ENCODE peak calls at places on chromosomes 16 and 17, in four cellular contexts. J is HepG2, P is WTC11, B is HEK293T. F is an unnamed sample.

GRCh38 chr17:81207610-81208581 is 14.9 kb downstream of the CEP131 start:
- DNase-seq in J (no peak), P (no peak), B (no peak), F (no peak)

GRCh38 chr17:18921912-18922451 is 30.0 kb upstream of the SLC5A10 start:
- DNase-seq in J (no peak), P (no peak), B (no peak), F (no peak)

GRCh38 chr17:10631048-10631700 is 25.9 kb downstream of the MYH3 start:
- DNase-seq in J (no peak), P (peak; percentile 69), B (peak; percentile 64), F (peak; percentile 48)

GRCh38 chr17:12744298-12744697 is 45.0 kb upstream of the ARHGAP44 start:
- DNase-seq in J (no peak), P (no peak), B (no peak), F (no peak)

GRCh38 chr17:67994827-67995567 is 1.3 kb downstream of the C17orf58 start:
- DNase-seq in J (no peak), P (no peak), B (no peak), F (no peak)

GRCh38 chr17:50150354-50151040 is at the start of gene PPP1R9B:
- DNase-seq in J (no peak), P (no peak), B (no peak), F (no peak)

GRCh38 chr16:86024210-86024609 is 125.2 kb downstream of the IRF8 start:
- DNase-seq in J (no peak), P (no peak), B (no peak), F (no peak)

GRCh38 chr16:2528161-2529060 is 2.8 kb downstream of the CEMP1 start:
- DNase-seq in J (no peak), P (no peak), B (no peak), F (no peak)

GRCh38 chr16:82195917-82196494 is 26.0 kb upstream of the MPHOSPH6 start:
- DNase-seq in J (no peak), P (no peak), B (no peak), F (no peak)

GRCh38 chr17:43769859-43770258 is 8.9 kb downstream of the DUSP3 start:
- DNase-seq in J (no peak), P (no peak), B (no peak), F (no peak)

GRCh38 chr16:59591480-59591879 is 857.4 kb upstream of the GOT2 start:
- DNase-seq in J (no peak), P (no peak), B (no peak), F (no peak)

GRCh38 chr17:82648761-82649474 is 674 bp upstream of the WDR45B start:
- DNase-seq in J (no peak), P (peak; percentile 57), B (peak; percentile 73), F (peak; percentile 86)

GRCh38 chr17:58325289-58325726 is 3.3 kb downstream of the TSPOAP1 start:
- DNase-seq in J (no peak), P (peak; percentile 78), B (no peak), F (no peak)

GRCh38 chr17:37117743-37118142 is 169.0 kb downstream of the AATF start:
- DNase-seq in J (no peak), P (no peak), B (no peak), F (no peak)
- TF ChIP-seq ELF4 in J (no peak), P (no peak), B (no peak), F (no peak)

DNA sequence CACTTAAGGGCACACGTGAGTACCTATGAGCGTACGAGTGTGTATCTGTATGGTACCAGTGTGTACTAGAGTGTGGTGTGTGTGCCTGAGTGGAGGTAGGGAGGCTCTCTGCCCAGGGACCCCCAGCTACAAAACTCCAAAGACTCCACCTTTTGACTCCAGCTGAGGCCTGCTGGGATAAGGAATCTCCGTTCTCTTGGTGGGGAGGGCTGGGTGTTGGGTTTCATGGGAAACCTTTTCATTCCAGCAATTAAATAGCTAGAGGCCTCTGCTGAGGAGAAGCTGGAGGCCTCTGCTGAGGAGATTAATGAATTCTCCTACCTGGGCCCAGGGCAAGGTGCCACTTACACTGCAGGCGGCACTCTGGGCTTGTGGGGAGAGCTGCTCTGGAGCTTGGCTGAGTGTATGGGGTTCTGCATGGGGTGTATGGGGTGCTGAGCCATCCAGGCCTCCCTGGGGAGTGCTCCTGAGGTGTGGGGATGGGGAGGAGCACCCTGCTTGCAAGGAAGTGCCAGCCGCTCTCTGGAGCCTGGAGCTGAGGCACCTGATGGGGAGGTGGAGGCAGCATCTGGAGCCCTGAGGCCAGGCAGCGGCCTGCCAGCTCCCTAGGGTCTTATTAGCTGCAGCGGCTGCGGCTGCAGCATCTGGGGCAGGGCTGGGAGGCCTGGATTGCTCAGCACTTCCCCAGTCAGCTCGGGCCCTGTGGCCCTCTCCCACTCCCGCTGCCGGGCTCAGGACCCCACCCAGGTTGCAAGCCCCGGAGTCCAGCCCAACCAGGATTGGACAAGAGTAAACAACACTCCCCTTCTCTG is 4.6 kb downstream of the ANKRD13B start:
- DNase-seq in J (no peak), P (no peak), B (no peak), F (no peak)
- TF ChIP-seq ELF4 in J (no peak), P (no peak), B (no peak), F (no peak)

DNA sequence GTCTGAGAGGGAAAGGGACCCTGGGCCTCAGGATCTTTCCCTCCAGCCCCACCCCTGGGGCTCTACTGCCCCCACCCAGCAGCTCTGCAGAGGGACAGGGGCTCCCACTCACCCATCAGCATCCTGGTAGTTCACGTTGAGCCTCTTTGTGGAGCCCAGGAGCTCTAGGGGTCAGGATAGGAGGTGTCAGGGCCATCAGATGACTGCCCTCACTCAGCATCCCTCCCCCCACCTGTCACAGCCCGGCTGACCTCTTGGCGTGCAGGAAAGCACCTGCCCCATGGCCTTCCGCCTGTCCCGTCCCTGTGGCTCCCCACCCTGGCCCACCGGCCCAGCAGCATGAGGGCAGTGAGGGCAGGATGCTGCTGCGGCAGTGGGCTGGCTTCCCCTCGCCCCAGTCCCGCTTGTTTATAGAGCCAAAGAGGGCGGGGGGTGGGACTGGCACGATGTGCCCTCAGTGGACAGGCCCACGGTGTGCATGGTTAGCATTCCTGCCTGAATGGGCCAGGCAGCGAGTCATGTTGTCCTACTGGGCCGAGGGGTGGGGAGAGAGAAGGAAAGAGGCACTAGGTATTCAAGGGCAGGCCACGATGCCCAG is 7.1 kb downstream of the CASKIN2 start:
- DNase-seq in J (no peak), P (no peak), B (no peak), F (no peak)
- TF ChIP-seq ELF4 in J (no peak), P (no peak), B (no peak), F (no peak)

GRCh38 chr17:78568494-78569115 is 8.6 kb downstream of the DNAH17 start:
- DNase-seq in J (peak; percentile 54), P (no peak), B (no peak), F (no peak)
- TF ChIP-seq ELF4 in J (no peak), P (no peak), B (no peak), F (no peak)

DNA sequence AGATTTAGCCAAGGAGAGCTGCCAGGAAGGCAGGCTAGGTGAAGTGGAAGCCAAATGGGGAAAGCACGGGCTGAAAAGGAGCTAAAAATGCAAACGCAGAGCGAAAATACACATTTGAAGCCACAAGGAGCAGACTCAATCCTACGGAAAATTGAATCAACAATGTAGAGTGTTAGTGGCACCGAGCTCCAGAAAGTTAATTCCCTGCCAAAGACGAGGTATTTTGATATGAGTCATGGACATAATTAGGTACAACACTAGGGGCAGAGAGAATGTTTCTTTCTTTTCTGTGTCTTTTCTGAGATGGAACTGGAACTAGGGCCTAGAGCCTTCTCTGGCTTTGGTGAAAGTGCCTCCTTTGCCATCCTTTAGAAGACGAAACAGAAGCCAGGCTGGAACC is 20.7 kb downstream of the GSG1L start:
- DNase-seq in J (no peak), P (no peak), B (no peak), F (no peak)
- TF ChIP-seq ELF4 in J (no peak), P (no peak), B (no peak), F (no peak)

GRCh38 chr17:45403906-45404490 is 28.7 kb downstream of the ARHGAP27 start:
- DNase-seq in J (no peak), P (no peak), B (no peak), F (no peak)

GRCh38 chr17:45404870-45405249 is 27.8 kb downstream of the ARHGAP27 start:
- DNase-seq in J (no peak), P (no peak), B (no peak), F (no peak)

GRCh38 chr17:45406107-45406506 is 26.6 kb downstream of the ARHGAP27 start:
- DNase-seq in J (no peak), P (no peak), B (no peak), F (no peak)

GRCh38 chr17:45402916-45403315 is 29.8 kb downstream of the ARHGAP27 start:
- DNase-seq in J (no peak), P (no peak), B (no peak), F (no peak)

GRCh38 chr17:45405250-45406086 is 27.2 kb downstream of the ARHGAP27 start:
- DNase-seq in J (no peak), P (peak; percentile 100), B (no peak), F (peak; percentile 96)
- TF ChIP-seq ELF4 in J (no peak), P (no peak), B (no peak), F (no peak)

GRCh38 chr17:20141201-20141999 is 132.2 kb downstream of the SPECC1 start:
- DNase-seq in J (no peak), P (no peak), B (no peak), F (no peak)
- TF ChIP-seq ELF4 in J (no peak), P (no peak), B (no peak), F (no peak)

GRCh38 chr16:11587643-11588247 is 1.0 kb upstream of the LITAF start:
- DNase-seq in J (no peak), P (no peak), B (no peak), F (no peak)
- TF ChIP-seq ELF4 in J (no peak), P (no peak), B (no peak), F (no peak)

GRCh38 chr17:60463157-60463820 is 41.0 kb downstream of the CHCT1 start:
- DNase-seq in J (no peak), P (no peak), B (no peak), F (no peak)
- TF ChIP-seq ELF4 in J (no peak), P (no peak), B (no peak), F (no peak)